ENCODE peak calls at places on chromosomes 3 and 15, in nine cellular contexts. F is pancreas, H is left ventricle myocardium inferior, P is uterus, Z is Panc1, W is upper lobe of right lung, R is lower lobe of right lung, I is lung, G is spleen. Y is an unnamed sample.

GRCh38 chr3:171415070-171415469 is 45.1 kb downstream of the TNIK start:
- DNase-seq in R (no peak), W (no peak), H (no peak), Z (no peak), P (no peak), I (no peak), G (no peak), F (no peak), Y (no peak)

GRCh38 chr15:80275946-80276345 is 23.9 kb upstream of the CTXND1 start:
- DNase-seq in W (no peak), H (no peak), Z (no peak), G (no peak), P (no peak), I (no peak), R (no peak), F (no peak), Y (no peak)

GRCh38 chr3:82048711-82049110 is 287.3 kb upstream of the GBE1 start:
- DNase-seq in R (no peak), G (no peak), I (no peak), H (no peak), Z (no peak), W (no peak), P (no peak), F (no peak), Y (no peak)

GRCh38 chr3:72338942-72339749 is 509.1 kb downstream of the SHQ1 start:
- DNase-seq in R (no peak), G (peak), I (peak), Z (peak), H (peak), P (peak), W (no peak), F (no peak), Y (peak)

GRCh38 chr3:129366312-129366831 is 62.1 kb downstream of the EFCAB12 start:
- DNase-seq in P (no peak), H (no peak), G (no peak), Z (no peak), W (no peak), F (peak), I (no peak), R (no peak), Y (no peak)

GRCh38 chr3:186035277-186035676 is 73.6 kb downstream of the ETV5 start:
- DNase-seq in G (no peak), W (peak), F (no peak), I (no peak), P (no peak), R (no peak), H (no peak), Z (no peak), Y (no peak)

GRCh38 chr15:70726753-70727152 is 36.6 kb downstream of the UACA start:
- DNase-seq in H (no peak), I (no peak), F (no peak), G (no peak), R (no peak), W (no peak), Z (no peak), P (no peak), Y (no peak)

GRCh38 chr3:23921052-23921511 is 4.2 kb downstream of the RPL15 start:
- DNase-seq in H (no peak), P (no peak), G (no peak), I (no peak), W (no peak), F (no peak), R (no peak), Z (no peak), Y (no peak)

GRCh38 chr3:51982352-51982837 is 940 bp upstream of the ACY1 start:
- DNase-seq in I (peak), W (peak), R (no peak), P (no peak), Z (no peak), G (no peak), F (no peak), H (no peak), Y (peak)

GRCh38 chr3:160804762-160805161 is 48.7 kb downstream of the PPM1L start:
- DNase-seq in W (no peak), Z (no peak), F (no peak), I (no peak), R (no peak), G (no peak), P (no peak), H (peak), Y (no peak)

GRCh38 chr3:100563652-100564215 is 45.7 kb upstream of the ADGRG7 start:
- DNase-seq in G (no peak), I (no peak), P (no peak), W (no peak), H (no peak), Z (no peak), F (no peak), R (no peak), Y (no peak)

GRCh38 chr15:94097567-94097966 is 133.8 kb upstream of the MCTP2 start:
- DNase-seq in Z (no peak), G (no peak), H (no peak), R (no peak), W (no peak), F (no peak), I (no peak), P (no peak), Y (no peak)

GRCh38 chr3:168909260-168909659 is 754.3 kb downstream of the MECOM start:
- DNase-seq in P (no peak), R (no peak), G (no peak), F (no peak), Z (no peak), I (no peak), H (no peak), W (no peak), Y (no peak)

GRCh38 chr3:40800343-40800742 is 275.6 kb downstream of the ZNF621 start:
- DNase-seq in I (peak), Z (peak), P (peak), R (no peak), W (no peak), F (no peak), G (no peak), H (no peak), Y (peak)

GRCh38 chr15:57861039-57861638 is 154.6 kb downstream of the POLR2M start:
- DNase-seq in Z (peak), F (no peak), I (no peak), R (no peak), P (peak), G (no peak), W (no peak), H (no peak), Y (peak)

GRCh38 chr3:46186856-46187700 is 21.0 kb downstream of the CCR1 start:
- DNase-seq in H (no peak), W (no peak), Z (no peak), G (no peak), I (no peak), P (no peak), R (no peak), F (no peak), Y (peak)

GRCh38 chr3:105367406-105368213 is 901 bp downstream of the ALCAM start:
- DNase-seq in P (peak), H (peak), G (peak), Z (no peak), W (peak), R (peak), I (peak), F (peak), Y (peak)

GRCh38 chr3:105368575-105369500 is 2.1 kb downstream of the ALCAM start:
- DNase-seq in G (peak), R (peak), H (peak), F (peak), Z (peak), I (peak), W (peak), P (peak), Y (peak)

GRCh38 chr3:105366302-105367062 is at the start of gene ALCAM:
- DNase-seq in P (peak), W (peak), G (peak), F (peak), Z (peak), H (peak), I (peak), R (peak), Y (peak)

GRCh38 chr3:105367063-105367405 is 325 bp downstream of the ALCAM start:
- DNase-seq in W (peak), I (peak), H (no peak), R (peak), Z (no peak), F (peak), G (peak), P (no peak), Y (peak)

GRCh38 chr3:105369501-105370371 is 3.0 kb downstream of the ALCAM start:
- DNase-seq in G (peak), F (peak), H (peak), R (peak), W (peak), I (peak), P (peak), Z (peak), Y (peak)
- TF ChIP-seq CTCF in G (no peak), F (no peak), H (peak), R (peak), W (peak), I (peak), P (peak), Z (peak), Y (peak)

DNA sequence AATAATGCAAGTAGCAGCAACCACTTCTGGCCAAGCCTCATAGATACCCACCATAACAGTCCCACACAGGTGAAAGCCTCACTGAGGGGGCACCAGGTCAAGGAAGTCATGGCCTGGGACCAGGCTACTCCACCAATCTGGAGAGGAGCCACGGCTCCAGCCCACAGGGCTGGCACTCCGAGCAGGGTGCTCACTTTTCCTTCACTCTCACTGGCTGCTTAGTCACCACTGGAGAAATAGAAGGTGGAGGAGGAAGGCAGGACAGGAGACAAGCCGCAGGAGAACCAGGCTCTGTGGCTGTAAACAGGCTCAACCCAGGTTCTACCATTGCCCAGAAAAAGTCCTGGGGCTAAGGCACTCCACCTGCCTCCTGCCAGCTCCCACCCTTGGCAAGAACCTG is 1.2 kb downstream of the USP19 start:
- DNase-seq in F (no peak), Z (no peak), H (no peak), W (no peak), G (no peak), P (no peak), I (no peak), R (no peak), Y (no peak)
- H3K4me3 ChIP-seq in F (peak), Z (peak), H (peak), W (peak), G (peak), P (peak), I (no peak), R (peak), Y (peak)

GRCh38 chr3:94862703-94863102 is 799.8 kb downstream of the NSUN3 start:
- DNase-seq in R (no peak), W (no peak), F (no peak), I (no peak), Z (peak), G (no peak), H (no peak), P (no peak), Y (peak)
- TF ChIP-seq CTCF in R (peak), W (peak), F (no peak), I (no peak), Z (peak), G (no peak), H (peak), P (no peak), Y (peak)

DNA sequence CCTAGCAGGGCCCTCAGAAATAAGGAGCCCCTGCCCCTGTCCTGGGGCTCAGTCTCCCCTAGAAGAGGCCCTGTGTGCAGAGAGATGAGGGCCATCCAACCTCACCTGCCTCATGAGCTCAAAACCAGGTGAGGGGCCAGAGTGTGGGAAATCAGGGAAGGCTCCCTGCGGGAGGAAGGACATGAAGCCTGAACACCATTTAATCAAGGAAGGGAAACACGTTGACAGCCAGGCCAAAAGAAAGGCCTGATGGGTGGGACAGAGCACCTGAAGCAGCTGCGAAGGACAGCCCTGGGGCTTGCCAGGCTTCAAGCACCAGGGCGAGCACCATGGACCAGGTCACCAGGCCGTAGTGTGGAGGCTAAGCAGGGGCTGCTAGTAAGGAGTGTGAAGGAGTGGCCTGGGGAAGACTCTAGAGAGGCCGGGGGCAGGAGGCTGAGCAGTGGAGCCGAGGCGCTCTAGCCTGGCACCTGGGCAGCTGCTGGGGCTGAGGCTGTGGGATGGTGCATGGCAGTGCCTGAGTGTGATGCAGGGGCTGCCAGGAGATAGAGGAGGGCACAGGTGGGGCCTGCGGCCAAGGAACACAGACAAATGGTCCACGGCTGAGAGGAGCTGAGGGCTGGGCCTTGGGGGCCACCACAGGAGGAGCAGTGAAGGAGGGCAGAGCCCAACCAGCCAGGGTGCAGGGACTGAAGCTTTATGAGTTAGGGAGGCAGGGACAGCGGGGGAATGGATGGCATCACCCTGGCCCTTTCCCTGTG is 16.1 kb downstream of the ACAA1 start:
- DNase-seq in H (no peak), Z (no peak), G (peak), I (no peak), W (no peak), R (no peak), P (peak), F (peak), Y (no peak)
- H3K4me3 ChIP-seq in H (no peak), Z (no peak), G (no peak), I (no peak), W (no peak), R (no peak), P (no peak), F (no peak), Y (no peak)

Y was measured in GM12865.